ENCODE peak calls at places on chromosomes 5 and 9, in four cellular contexts. S, R, L and D are unnamed samples.
A peak's percentile ranks its signal among the peaks of the same experiment; 100 is the strongest.

GRCh38 chr5:175378444-175379028 is 65.4 kb downstream of the DRD1 start:
- DNase-seq in L (no peak), R (no peak), S (peak; percentile 38), D (no peak)

GRCh38 chr5:161660806-161661205 is 24.7 kb upstream of the GABRA6 start:
- DNase-seq in S (no peak), R (no peak), L (no peak), D (no peak)

GRCh38 chr9:127133739-127134167 is 11.3 kb upstream of the ANGPTL2 start:
- DNase-seq in R (peak; percentile 3), L (no peak), S (peak; percentile 82), D (no peak)

GRCh38 chr5:141402553-141403328 is at the start of gene PCDHGA9:
- DNase-seq in S (peak; percentile 73), R (no peak), L (no peak), D (no peak)

GRCh38 chr5:59299006-59299405 is 594.5 kb downstream of the PDE4D start:
- DNase-seq in R (no peak), L (no peak), S (peak; percentile 75), D (no peak)

GRCh38 chr5:96776606-96777005 is 31.1 kb downstream of the ERAP1 start:
- DNase-seq in L (no peak), R (no peak), S (peak; percentile 72), D (no peak)

GRCh38 chr5:140261403-140262171 is 41.3 kb downstream of the PFDN1 start:
- DNase-seq in R (no peak), L (no peak), S (peak; percentile 66), D (peak; percentile 83)

GRCh38 chr5:72141440-72142271 is 34.4 kb downstream of the MAP1B start:
- DNase-seq in L (no peak), R (no peak), S (peak; percentile 34), D (no peak)

GRCh38 chr9:124126571-124127289 is 115.2 kb downstream of the LHX2 start:
- DNase-seq in R (peak; percentile 89), L (peak; percentile 54), S (peak; percentile 83), D (peak; percentile 74)

GRCh38 chr5:179132586-179133355 is 72.6 kb downstream of the ZNF354C start:
- DNase-seq in S (no peak), R (no peak), L (no peak), D (no peak)

GRCh38 chr9:130236436-130236985 is 29.0 kb upstream of the HMCN2 start:
- DNase-seq in S (no peak), L (no peak), R (no peak), D (no peak)

GRCh38 chr9:88593537-88594185 is 58.7 kb downstream of the NXNL2 start:
- DNase-seq in L (no peak), S (peak; percentile 29), R (peak; percentile 45), D (no peak)

GRCh38 chr5:80156156-80156555 is 99.7 kb downstream of the SERINC5 start:
- DNase-seq in L (no peak), S (peak; percentile 18), R (no peak), D (no peak)

GRCh38 chr9:98317134-98317857 is 61.8 kb upstream of the TBC1D2 start:
- DNase-seq in S (peak; percentile 85), L (no peak), R (no peak), D (no peak)

GRCh38 chr5:33772276-33772990 is 119.4 kb downstream of the ADAMTS12 start:
- DNase-seq in S (no peak), R (no peak), L (no peak), D (no peak)

GRCh38 chr9:23537192-23538059 is 288.6 kb downstream of the ELAVL2 start:
- DNase-seq in R (no peak), L (no peak), S (peak; percentile 96), D (no peak)

GRCh38 chr5:146699729-146700430 is 178.7 kb downstream of the PPP2R2B start:
- DNase-seq in L (no peak), R (no peak), S (peak; percentile 48), D (no peak)

GRCh38 chr5:95382843-95383242 is 8.3 kb upstream of the FAM81B start:
- DNase-seq in S (peak; percentile 86), L (no peak), R (no peak), D (no peak)

GRCh38 chr9:131831380-131832165 is 91.7 kb upstream of the RAPGEF1 start:
- DNase-seq in L (no peak), S (no peak), R (no peak), D (no peak)

GRCh38 chr5:132505641-132506040 is 15.1 kb upstream of the IRF1 start:
- DNase-seq in R (no peak), S (no peak), L (no peak), D (no peak)

GRCh38 chr5:141641634-141642278 is 5.0 kb downstream of the RELL2 start:
- DNase-seq in L (no peak), S (no peak), R (no peak), D (no peak)

GRCh38 chr5:132419517-132420468 is 50.3 kb downstream of the SLC22A5 start:
- DNase-seq in R (peak; percentile 81), S (peak; percentile 86), L (peak; percentile 56), D (peak; percentile 80)

GRCh38 chr9:90612957-90613356 is 29.7 kb downstream of the DIRAS2 start:
- DNase-seq in S (no peak), R (no peak), L (no peak), D (no peak)

GRCh38 chr5:159527546-159527945 is 197.3 kb upstream of the IL12B start:
- DNase-seq in S (peak; percentile 34), R (no peak), L (no peak), D (no peak)

GRCh38 chr5:143244000-143244736 is 159.3 kb downstream of the NR3C1 start:
- DNase-seq in S (no peak), L (no peak), R (no peak), D (no peak)

GRCh38 chr9:126788631-126789349 is 16.1 kb upstream of the ZBTB43 start:
- DNase-seq in R (no peak), S (no peak), L (no peak), D (no peak)